ENCODE peak calls at places on chromosome 7, in eight cellular contexts. One of them, this sample, is unnamed. For H3K9me3, the result is how much of the 10 kb centered on the place peaks cover.

GRCh38 chr7:138891446-138891810 is 89.8 kb downstream of the KIAA1549 start:
- DNase-seq in prostate gland: no peak
- DNase-seq in CD4-positive, CD25-positive, alpha-beta regulatory T cell: no peak
- DNase-seq in Panc1: no peak
- DNase-seq in MM.1S: no peak
- DNase-seq in lung: no peak
- DNase-seq in BE2C: no peak
- DNase-seq in SK-N-SH: peak
- DNase-seq in this sample: no peak

GRCh38 chr7:149240637-149241036 is 1.2 kb downstream of the ZNF212 start:
- DNase-seq in BE2C: no peak
- DNase-seq in MM.1S: no peak
- DNase-seq in prostate gland: no peak
- DNase-seq in lung: no peak
- DNase-seq in Panc1: no peak
- DNase-seq in CD4-positive, CD25-positive, alpha-beta regulatory T cell: no peak
- DNase-seq in SK-N-SH: no peak
- DNase-seq in this sample: no peak

GRCh38 chr7:19530261-19530660 is 178.6 kb downstream of the POLR1F start:
- DNase-seq in Panc1: no peak
- DNase-seq in SK-N-SH: no peak
- DNase-seq in lung: no peak
- DNase-seq in CD4-positive, CD25-positive, alpha-beta regulatory T cell: no peak
- DNase-seq in BE2C: no peak
- DNase-seq in prostate gland: no peak
- DNase-seq in MM.1S: no peak
- DNase-seq in this sample: no peak

GRCh38 chr7:70833726-70834125 is 298.2 kb upstream of the GALNT17 start:
- DNase-seq in lung: no peak
- DNase-seq in MM.1S: no peak
- DNase-seq in CD4-positive, CD25-positive, alpha-beta regulatory T cell: no peak
- DNase-seq in BE2C: no peak
- DNase-seq in SK-N-SH: no peak
- DNase-seq in Panc1: no peak
- DNase-seq in prostate gland: no peak
- DNase-seq in this sample: no peak

GRCh38 chr7:125592331-125592730 is 662.7 kb upstream of the POT1 start:
- DNase-seq in lung: no peak
- DNase-seq in Panc1: no peak
- DNase-seq in MM.1S: no peak
- DNase-seq in SK-N-SH: no peak
- DNase-seq in CD4-positive, CD25-positive, alpha-beta regulatory T cell: no peak
- DNase-seq in BE2C: no peak
- DNase-seq in prostate gland: no peak
- DNase-seq in this sample: no peak

GRCh38 chr7:76020031-76020714 is 25.8 kb upstream of the TMEM120A start:
- DNase-seq in lung: peak
- DNase-seq in MM.1S: peak
- DNase-seq in SK-N-SH: peak
- DNase-seq in prostate gland: peak
- DNase-seq in Panc1: peak
- DNase-seq in CD4-positive, CD25-positive, alpha-beta regulatory T cell: peak
- DNase-seq in BE2C: peak
- DNase-seq in this sample: peak

GRCh38 chr7:34612671-34613070 is 45.3 kb upstream of the NPSR1 start:
- DNase-seq in BE2C: no peak
- DNase-seq in SK-N-SH: no peak
- DNase-seq in Panc1: no peak
- DNase-seq in CD4-positive, CD25-positive, alpha-beta regulatory T cell: no peak
- DNase-seq in MM.1S: no peak
- DNase-seq in lung: no peak
- DNase-seq in prostate gland: no peak
- DNase-seq in this sample: no peak

GRCh38 chr7:157228864-157229422 is 90.2 kb downstream of the UBE3C start:
- DNase-seq in Panc1: no peak
- DNase-seq in prostate gland: no peak
- DNase-seq in CD4-positive, CD25-positive, alpha-beta regulatory T cell: no peak
- DNase-seq in lung: no peak
- DNase-seq in SK-N-SH: peak
- DNase-seq in BE2C: peak
- DNase-seq in MM.1S: peak
- DNase-seq in this sample: peak

GRCh38 chr7:105656922-105657521 is 75.7 kb upstream of the EFCAB10 start:
- DNase-seq in MM.1S: peak
- DNase-seq in prostate gland: no peak
- DNase-seq in Panc1: no peak
- DNase-seq in BE2C: peak
- DNase-seq in SK-N-SH: peak
- DNase-seq in CD4-positive, CD25-positive, alpha-beta regulatory T cell: peak
- DNase-seq in lung: no peak
- DNase-seq in this sample: peak

GRCh38 chr7:11727864-11728263 is 104.1 kb downstream of the THSD7A start:
- DNase-seq in Panc1: no peak
- DNase-seq in lung: no peak
- DNase-seq in SK-N-SH: no peak
- DNase-seq in prostate gland: no peak
- DNase-seq in CD4-positive, CD25-positive, alpha-beta regulatory T cell: no peak
- DNase-seq in BE2C: no peak
- DNase-seq in MM.1S: no peak
- DNase-seq in this sample: no peak

GRCh38 chr7:106109521-106110237 is 2.4 kb downstream of the SYPL1 start:
- DNase-seq in SK-N-SH: no peak
- DNase-seq in MM.1S: no peak
- DNase-seq in lung: no peak
- DNase-seq in BE2C: no peak
- DNase-seq in prostate gland: no peak
- DNase-seq in Panc1: no peak
- DNase-seq in CD4-positive, CD25-positive, alpha-beta regulatory T cell: no peak
- DNase-seq in this sample: no peak

GRCh38 chr7:4267326-4268039 is 414.6 kb upstream of the FOXK1 start:
- DNase-seq in Panc1: no peak
- DNase-seq in CD4-positive, CD25-positive, alpha-beta regulatory T cell: no peak
- DNase-seq in lung: no peak
- DNase-seq in MM.1S: no peak
- DNase-seq in BE2C: no peak
- DNase-seq in SK-N-SH: no peak
- DNase-seq in prostate gland: no peak
- DNase-seq in this sample: no peak

GRCh38 chr7:68529221-68529620 is 1069.1 kb upstream of the AUTS2 start:
- DNase-seq in prostate gland: no peak
- DNase-seq in CD4-positive, CD25-positive, alpha-beta regulatory T cell: no peak
- DNase-seq in BE2C: no peak
- DNase-seq in Panc1: no peak
- DNase-seq in lung: no peak
- DNase-seq in MM.1S: peak
- DNase-seq in SK-N-SH: no peak
- DNase-seq in this sample: no peak

GRCh38 chr7:138981332-138982203 is at the start of gene KIAA1549:
- DNase-seq in MM.1S: peak
- DNase-seq in BE2C: peak
- DNase-seq in Panc1: no peak
- DNase-seq in SK-N-SH: peak
- DNase-seq in lung: peak
- DNase-seq in prostate gland: peak
- DNase-seq in CD4-positive, CD25-positive, alpha-beta regulatory T cell: peak
- DNase-seq in this sample: peak

GRCh38 chr7:25187932-25188331 is 40.4 kb downstream of the NPVF start:
- DNase-seq in CD4-positive, CD25-positive, alpha-beta regulatory T cell: no peak
- DNase-seq in SK-N-SH: no peak
- DNase-seq in Panc1: no peak
- DNase-seq in lung: no peak
- DNase-seq in MM.1S: no peak
- DNase-seq in BE2C: no peak
- DNase-seq in prostate gland: no peak
- DNase-seq in this sample: no peak

GRCh38 chr7:117193564-117193963 is 129.3 kb downstream of the WNT2 start:
- DNase-seq in lung: no peak
- DNase-seq in CD4-positive, CD25-positive, alpha-beta regulatory T cell: no peak
- DNase-seq in MM.1S: no peak
- DNase-seq in prostate gland: no peak
- DNase-seq in Panc1: no peak
- DNase-seq in BE2C: no peak
- DNase-seq in SK-N-SH: no peak
- DNase-seq in this sample: no peak

GRCh38 chr7:95199779-95200558 is 124.4 kb downstream of the PON1 start:
- DNase-seq in BE2C: peak
- DNase-seq in CD4-positive, CD25-positive, alpha-beta regulatory T cell: no peak
- DNase-seq in MM.1S: peak
- DNase-seq in lung: peak
- DNase-seq in prostate gland: peak
- DNase-seq in Panc1: peak
- DNase-seq in SK-N-SH: peak
- DNase-seq in this sample: no peak

GRCh38 chr7:88309845-88310244 is 3.2 kb upstream of the STEAP4 start:
- DNase-seq in lung: no peak
- DNase-seq in MM.1S: no peak
- DNase-seq in CD4-positive, CD25-positive, alpha-beta regulatory T cell: no peak
- DNase-seq in BE2C: no peak
- DNase-seq in Panc1: no peak
- DNase-seq in SK-N-SH: no peak
- DNase-seq in prostate gland: no peak
- DNase-seq in this sample: no peak

GRCh38 chr7:78736548-78736947 is 716.9 kb downstream of the MAGI2 start:
- DNase-seq in CD4-positive, CD25-positive, alpha-beta regulatory T cell: no peak
- DNase-seq in prostate gland: no peak
- DNase-seq in SK-N-SH: no peak
- DNase-seq in BE2C: no peak
- DNase-seq in lung: no peak
- DNase-seq in MM.1S: no peak
- DNase-seq in Panc1: no peak
- DNase-seq in this sample: no peak

GRCh38 chr7:158277219-158278141 is 310.1 kb downstream of the PTPRN2 start:
- DNase-seq in prostate gland: no peak
- DNase-seq in lung: no peak
- DNase-seq in SK-N-SH: no peak
- DNase-seq in MM.1S: no peak
- DNase-seq in CD4-positive, CD25-positive, alpha-beta regulatory T cell: no peak
- DNase-seq in BE2C: no peak
- DNase-seq in Panc1: no peak
- DNase-seq in this sample: no peak

GRCh38 chr7:158274404-158274811 is 313.2 kb downstream of the PTPRN2 start:
- DNase-seq in BE2C: no peak
- DNase-seq in prostate gland: no peak
- DNase-seq in MM.1S: no peak
- DNase-seq in CD4-positive, CD25-positive, alpha-beta regulatory T cell: no peak
- DNase-seq in Panc1: no peak
- DNase-seq in lung: no peak
- DNase-seq in SK-N-SH: peak
- DNase-seq in this sample: no peak

GRCh38 chr7:158275711-158276413 is 311.8 kb downstream of the PTPRN2 start:
- DNase-seq in MM.1S: no peak
- DNase-seq in SK-N-SH: no peak
- DNase-seq in prostate gland: no peak
- DNase-seq in CD4-positive, CD25-positive, alpha-beta regulatory T cell: no peak
- DNase-seq in lung: no peak
- DNase-seq in Panc1: no peak
- DNase-seq in BE2C: no peak
- DNase-seq in this sample: no peak

GRCh38 chr7:158274996-158275395 is 312.6 kb downstream of the PTPRN2 start:
- DNase-seq in Panc1: no peak
- DNase-seq in BE2C: no peak
- DNase-seq in lung: no peak
- DNase-seq in SK-N-SH: no peak
- DNase-seq in MM.1S: no peak
- DNase-seq in prostate gland: no peak
- DNase-seq in CD4-positive, CD25-positive, alpha-beta regulatory T cell: no peak
- DNase-seq in this sample: peak

DNA sequence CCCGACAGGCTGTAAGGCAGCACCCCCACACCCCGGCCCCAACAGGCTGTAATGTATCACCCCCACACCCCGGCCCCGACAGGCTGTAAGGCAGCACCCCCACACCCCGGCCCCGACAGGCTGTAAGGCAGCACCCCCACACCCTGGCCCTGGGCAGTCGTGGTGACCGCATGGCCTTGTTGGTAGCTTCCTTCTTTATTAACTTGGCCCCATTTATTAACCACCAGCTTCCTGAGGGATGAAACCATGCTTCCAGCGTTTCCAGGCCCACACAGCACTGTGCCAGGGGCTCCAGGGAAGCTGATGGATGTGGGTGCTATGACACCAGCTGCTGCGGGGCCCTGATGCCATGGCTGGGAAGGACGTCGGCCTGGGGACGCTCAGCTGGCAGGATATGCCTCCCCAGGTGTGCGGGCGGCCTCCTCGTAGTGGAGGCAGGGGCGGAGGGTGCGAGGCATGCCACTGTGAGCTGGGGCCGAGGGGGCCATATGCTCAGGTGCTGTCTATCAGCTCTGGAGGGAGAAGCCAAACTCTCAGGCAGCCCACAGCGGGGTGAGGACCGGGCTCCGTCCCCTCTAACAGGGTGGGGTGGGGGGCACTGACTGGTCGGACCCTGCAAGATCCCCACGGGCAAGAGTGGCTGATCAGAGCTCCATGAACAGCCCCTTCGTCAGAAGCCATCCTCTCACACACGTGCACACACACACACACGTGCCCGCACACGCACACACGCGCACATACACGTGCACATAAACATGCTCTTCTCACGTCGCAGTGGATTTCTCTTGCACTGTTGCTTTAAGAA is 311.0 kb downstream of the PTPRN2 start:
- DNase-seq in BE2C: no peak
- DNase-seq in CD4-positive, CD25-positive, alpha-beta regulatory T cell: no peak
- DNase-seq in Panc1: no peak
- DNase-seq in lung: no peak
- DNase-seq in prostate gland: no peak
- DNase-seq in SK-N-SH: no peak
- DNase-seq in MM.1S: no peak
- DNase-seq in this sample: peak
- H3K9me3 ChIP-seq in BE2C: under half
- H3K9me3 ChIP-seq in CD4-positive, CD25-positive, alpha-beta regulatory T cell: under half
- H3K9me3 ChIP-seq in Panc1: under half
- H3K9me3 ChIP-seq in lung: under half
- H3K9me3 ChIP-seq in prostate gland: under half
- H3K9me3 ChIP-seq in SK-N-SH: under half
- H3K9me3 ChIP-seq in MM.1S: under half
- H3K9me3 ChIP-seq in this sample: under half

GRCh38 chr7:63876707-63877322 is 121.8 kb upstream of the ZNF722 start:
- DNase-seq in lung: no peak
- DNase-seq in BE2C: no peak
- DNase-seq in SK-N-SH: no peak
- DNase-seq in CD4-positive, CD25-positive, alpha-beta regulatory T cell: no peak
- DNase-seq in MM.1S: no peak
- DNase-seq in Panc1: no peak
- DNase-seq in prostate gland: no peak
- DNase-seq in this sample: no peak
- H3K9me3 ChIP-seq in lung: under half
- H3K9me3 ChIP-seq in BE2C: under half
- H3K9me3 ChIP-seq in SK-N-SH: under half
- H3K9me3 ChIP-seq in CD4-positive, CD25-positive, alpha-beta regulatory T cell: half or more
- H3K9me3 ChIP-seq in MM.1S: under half
- H3K9me3 ChIP-seq in Panc1: half or more
- H3K9me3 ChIP-seq in prostate gland: under half
- H3K9me3 ChIP-seq in this sample: under half

GRCh38 chr7:142881586-142882337 is 3.8 kb downstream of the TRPV6 start:
- DNase-seq in MM.1S: no peak
- DNase-seq in SK-N-SH: no peak
- DNase-seq in prostate gland: no peak
- DNase-seq in CD4-positive, CD25-positive, alpha-beta regulatory T cell: no peak
- DNase-seq in lung: no peak
- DNase-seq in BE2C: no peak
- DNase-seq in Panc1: no peak
- DNase-seq in this sample: no peak
- H3K9me3 ChIP-seq in MM.1S: under half
- H3K9me3 ChIP-seq in SK-N-SH: under half
- H3K9me3 ChIP-seq in prostate gland: under half
- H3K9me3 ChIP-seq in CD4-positive, CD25-positive, alpha-beta regulatory T cell: under half
- H3K9me3 ChIP-seq in lung: under half
- H3K9me3 ChIP-seq in BE2C: under half
- H3K9me3 ChIP-seq in Panc1: under half
- H3K9me3 ChIP-seq in this sample: under half

GRCh38 chr7:57182031-57182430 is 49.8 kb upstream of the ZNF479 start:
- DNase-seq in prostate gland: no peak
- DNase-seq in MM.1S: no peak
- DNase-seq in CD4-positive, CD25-positive, alpha-beta regulatory T cell: no peak
- DNase-seq in lung: no peak
- DNase-seq in Panc1: no peak
- DNase-seq in BE2C: no peak
- DNase-seq in SK-N-SH: no peak
- DNase-seq in this sample: no peak
- H3K9me3 ChIP-seq in prostate gland: under half
- H3K9me3 ChIP-seq in MM.1S: under half
- H3K9me3 ChIP-seq in CD4-positive, CD25-positive, alpha-beta regulatory T cell: half or more
- H3K9me3 ChIP-seq in lung: half or more
- H3K9me3 ChIP-seq in Panc1: under half
- H3K9me3 ChIP-seq in BE2C: under half
- H3K9me3 ChIP-seq in SK-N-SH: under half
- H3K9me3 ChIP-seq in this sample: under half